ENCODE peak calls at places on chromosomes 5 and 9, in ten cellular contexts. Q is stimulated activated CD4-positive, alpha-beta T cell treated with anti-CD3 and anti-CD28 coated beads, TNF-alpha, amount 100 ng/mL, for 4 hours; X is head of caudate nucleus; C is EH; Y is T-helper 17 cell; E is HFFc6; I is lower lobe of right lung; U is RCC 7860; V is activated CD4-positive, alpha-beta T cell treated with anti-CD3 and anti-CD28 coated beads, Interleukin-2, amount 50 U/mL, for 4 hours; S is upper lobe of right lung. G is an unnamed sample.

GRCh38 chr9:94002316-94003140 is 47.4 kb upstream of the BARX1 start:
- DNase-seq in I (no peak), C (peak; percentile 45), E (peak; percentile 22), S (no peak), V (no peak), Q (no peak), X (peak; percentile 20), U (no peak), Y (no peak), G (no peak)

GRCh38 chr5:176407456-176408244 is 8.7 kb downstream of the CLTB start:
- DNase-seq in E (no peak), V (no peak), X (no peak), I (no peak), Y (no peak), C (no peak), Q (no peak), S (peak; percentile 22), U (no peak), G (no peak)

GRCh38 chr5:38831909-38832308 is 13.9 kb upstream of the OSMR start:
- DNase-seq in Q (no peak), V (no peak), X (peak; percentile 20), C (peak; percentile 60), Y (no peak), U (peak; percentile 27), S (no peak), E (peak; percentile 23), I (no peak), G (no peak)

GRCh38 chr5:144191998-144192397 is 21.3 kb downstream of the KCTD16 start:
- DNase-seq in X (no peak), V (no peak), Y (no peak), S (no peak), E (peak; percentile 68), C (peak; percentile 81), U (peak; percentile 71), I (no peak), Q (no peak), G (no peak)

GRCh38 chr5:38533286-38534121 is 22.9 kb downstream of the LIFR start:
- DNase-seq in X (no peak), Y (no peak), U (no peak), V (no peak), C (no peak), E (no peak), Q (no peak), I (no peak), S (no peak), G (no peak)

GRCh38 chr5:95631991-95632675 is 12.2 kb downstream of the GPR150 start:
- DNase-seq in C (peak; percentile 86), X (no peak), E (peak; percentile 74), V (peak; percentile 62), Q (peak; percentile 59), Y (peak; percentile 58), S (no peak), I (no peak), U (peak; percentile 76), G (no peak)

GRCh38 chr9:132645306-132645705 is 24.5 kb downstream of the DDX31 start:
- DNase-seq in C (no peak), S (no peak), X (no peak), Q (no peak), U (no peak), Y (no peak), E (no peak), V (no peak), I (no peak), G (no peak)

GRCh38 chr9:1216532-1216931 is 166.4 kb downstream of the DMRT2 start:
- DNase-seq in Y (no peak), E (peak; percentile 56), X (no peak), S (no peak), Q (no peak), I (no peak), U (no peak), V (no peak), C (peak; percentile 65), G (peak; percentile 58)

GRCh38 chr5:113043491-113043931 is 66.9 kb downstream of the DCP2 start:
- DNase-seq in C (peak; percentile 42), E (peak; percentile 52), Y (no peak), U (no peak), Q (no peak), X (peak; percentile 53), S (no peak), I (no peak), V (no peak), G (no peak)

GRCh38 chr5:1794896-1795290 is 4.7 kb downstream of the MRPL36 start:
- DNase-seq in Q (no peak), E (no peak), V (no peak), Y (no peak), C (no peak), I (no peak), X (no peak), S (no peak), U (no peak), G (no peak)

GRCh38 chr5:135635471-135635870 is 56.7 kb upstream of the CXCL14 start:
- DNase-seq in S (no peak), Y (no peak), X (no peak), V (no peak), U (peak; percentile 43), I (no peak), C (no peak), E (no peak), Q (no peak), G (no peak)

G was measured in HS-5.